ENCODE peak calls at places on chromosomes 4 and X, in seven cellular contexts. G, E, F, B, J, O and L are unnamed samples.
A peak's percentile ranks its signal among the peaks of the same experiment; 100 is the strongest.

GRCh38 chr4:122824616-122825015 is 2.0 kb upstream of the FGF2 start:
- DNase-seq in G (no peak), E (no peak), F (no peak), B (no peak), J (no peak), O (no peak), L (no peak)

GRCh38 chr4:8756816-8757215 is 114.8 kb downstream of the HMX1 start:
- DNase-seq in G (no peak), E (no peak), F (no peak), B (no peak), J (no peak), O (no peak), L (no peak)

GRCh38 chr4:38044060-38044459 is 83.9 kb downstream of the PTTG2 start:
- DNase-seq in G (no peak), E (no peak), F (no peak), B (no peak), J (no peak), O (no peak), L (no peak)

GRCh38 chrX:8657883-8658282 is 74.1 kb downstream of the ANOS1 start:
- DNase-seq in G (no peak), E (no peak), F (no peak), B (no peak), J (no peak), O (no peak), L (no peak)

GRCh38 chr4:157014621-157015591 is 43.3 kb upstream of the PDGFC start:
- DNase-seq in G (peak; percentile 76), E (no peak), F (no peak), B (no peak), J (no peak), O (peak; percentile 91), L (no peak)

GRCh38 chrX:8034058-8034457 is 106.8 kb upstream of the PNPLA4 start:
- DNase-seq in G (no peak), E (no peak), F (no peak), B (no peak), J (no peak), O (no peak), L (no peak)

GRCh38 chr4:48439988-48440387 is 43.2 kb upstream of the SLC10A4 start:
- DNase-seq in G (no peak), E (no peak), F (no peak), B (no peak), J (no peak), O (no peak), L (no peak)

GRCh38 chr4:136526517-136526916 is 1005.8 kb downstream of the PCDH18 start:
- DNase-seq in G (no peak), E (no peak), F (no peak), B (no peak), J (no peak), O (peak; percentile 29), L (no peak)

GRCh38 chr4:17934286-17934685 is 87.3 kb downstream of the LCORL start:
- DNase-seq in G (no peak), E (no peak), F (no peak), B (no peak), J (no peak), O (no peak), L (no peak)

DNA sequence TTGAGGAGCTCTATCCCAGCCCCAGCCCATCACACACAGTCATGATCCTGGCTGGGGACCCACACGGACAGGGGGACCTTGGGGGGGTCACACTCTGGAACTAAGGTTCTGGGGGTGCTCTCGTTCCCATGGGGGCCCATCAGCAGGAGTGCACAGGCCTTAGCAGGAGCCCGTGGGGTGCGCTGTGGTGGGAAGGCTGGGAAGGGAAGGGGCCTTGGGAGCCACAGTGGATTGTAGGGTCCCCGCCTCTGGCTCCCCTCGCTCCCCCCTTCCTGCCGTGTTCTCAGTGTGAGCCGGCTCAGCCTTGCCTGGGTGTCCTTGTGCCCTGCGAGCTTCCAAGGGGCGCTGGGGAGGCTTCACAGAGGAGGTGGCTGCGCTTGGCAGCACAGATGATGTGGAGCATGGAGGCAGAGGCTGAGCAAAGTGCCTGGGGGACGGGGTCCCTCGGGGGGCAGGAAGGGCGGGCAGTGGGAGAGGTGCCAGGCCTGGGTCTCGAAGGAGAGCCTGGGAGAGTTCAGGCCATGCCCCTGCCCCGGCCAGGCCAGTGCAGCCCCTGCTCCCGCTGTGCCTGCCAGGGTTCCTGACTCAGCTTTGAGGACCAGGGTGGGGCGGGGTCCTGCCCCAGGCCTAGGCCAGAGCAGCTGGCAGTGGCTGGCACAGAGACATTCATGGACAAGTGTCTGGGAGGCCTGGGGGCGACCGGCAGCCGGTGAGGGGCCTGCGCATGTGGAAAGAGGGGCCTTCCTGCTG is 5.5 kb upstream of the HGFAC start:
- DNase-seq in G (no peak), E (no peak), F (no peak), B (no peak), J (no peak), O (no peak), L (no peak)
- H3K27ac ChIP-seq in G (no peak overlapping the region), E (no peak overlapping the region), F (no peak overlapping the region), B (no peak overlapping the region), J (no peak overlapping the region), O (peak overlapping the region; percentile 4), L (no peak overlapping the region)

GRCh38 chr4:168769416-168769815 is 240.6 kb downstream of the CBR4 start:
- DNase-seq in G (peak; percentile 43), E (no peak), F (no peak), B (no peak), J (no peak), O (peak; percentile 83), L (no peak)
- H3K27ac ChIP-seq in G (no peak overlapping the region), E (no peak overlapping the region), F (peak overlapping the region; percentile 50), B (no peak overlapping the region), J (no peak overlapping the region), O (no peak overlapping the region), L (no peak overlapping the region)

DNA sequence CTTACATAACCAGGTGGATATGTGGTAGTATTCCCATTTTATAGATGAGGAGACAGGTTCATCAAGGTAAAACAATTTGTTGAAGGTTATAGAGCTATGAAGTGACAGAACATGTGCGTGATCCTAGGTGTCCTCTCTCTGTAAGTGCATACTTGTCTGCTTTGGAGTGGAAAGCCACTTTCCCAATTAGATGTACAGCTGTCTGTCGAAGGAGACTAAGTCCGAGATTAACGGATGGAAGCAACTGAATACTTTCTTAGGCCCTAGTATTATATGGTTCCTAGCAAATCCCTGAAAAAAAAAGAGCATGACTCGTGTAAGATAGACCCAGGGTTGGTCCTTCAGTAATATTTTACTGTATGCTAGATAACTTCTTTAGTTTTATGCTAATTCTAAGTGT is 19.7 kb downstream of the TMEM131L start:
- DNase-seq in G (no peak), E (no peak), F (no peak), B (no peak), J (no peak), O (no peak), L (no peak)
- H3K27ac ChIP-seq in G (peak overlapping the region; percentile 75), E (peak overlapping the region; percentile 85), F (peak overlapping the region; percentile 86), B (no peak overlapping the region), J (no peak overlapping the region), O (peak overlapping the region; percentile 19), L (no peak overlapping the region)

GRCh38 chr4:9866931-9867330 is 85.5 kb downstream of the DRD5 start:
- DNase-seq in G (no peak), E (no peak), F (no peak), B (no peak), J (no peak), O (no peak), L (no peak)

GRCh38 chr4:9870165-9870564 is 88.7 kb downstream of the DRD5 start:
- DNase-seq in G (no peak), E (no peak), F (no peak), B (no peak), J (no peak), O (no peak), L (no peak)

GRCh38 chr4:9867746-9868425 is 86.5 kb downstream of the DRD5 start:
- DNase-seq in G (no peak), E (no peak), F (no peak), B (no peak), J (no peak), O (no peak), L (no peak)
- H3K27ac ChIP-seq in G (no peak overlapping the region), E (no peak overlapping the region), F (no peak overlapping the region), B (no peak overlapping the region), J (no peak overlapping the region), O (no peak overlapping the region), L (no peak overlapping the region)

DNA sequence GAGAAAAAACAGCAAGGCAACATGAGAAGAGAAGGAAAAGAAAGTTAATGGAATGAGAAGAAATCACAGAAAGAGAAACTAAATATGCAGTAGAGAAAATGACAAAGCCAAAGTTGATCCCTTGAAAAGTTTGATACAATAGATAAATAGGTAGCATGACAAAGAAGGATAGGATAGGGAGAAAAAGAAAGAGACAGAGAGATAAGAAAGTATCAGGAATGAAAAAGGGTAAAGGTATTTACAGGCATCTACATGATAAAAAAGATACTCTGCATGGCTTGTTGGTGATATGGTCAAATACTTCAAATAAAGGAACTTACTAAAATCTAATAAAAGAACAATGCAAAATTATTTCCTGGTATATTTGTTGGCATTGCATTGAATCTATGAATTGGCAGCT is 185.5 kb upstream of the TECRL start:
- DNase-seq in G (no peak), E (no peak), F (no peak), B (no peak), J (no peak), O (no peak), L (no peak)
- H3K27ac ChIP-seq in G (no peak overlapping the region), E (no peak overlapping the region), F (no peak overlapping the region), B (no peak overlapping the region), J (no peak overlapping the region), O (no peak overlapping the region), L (no peak overlapping the region)

DNA sequence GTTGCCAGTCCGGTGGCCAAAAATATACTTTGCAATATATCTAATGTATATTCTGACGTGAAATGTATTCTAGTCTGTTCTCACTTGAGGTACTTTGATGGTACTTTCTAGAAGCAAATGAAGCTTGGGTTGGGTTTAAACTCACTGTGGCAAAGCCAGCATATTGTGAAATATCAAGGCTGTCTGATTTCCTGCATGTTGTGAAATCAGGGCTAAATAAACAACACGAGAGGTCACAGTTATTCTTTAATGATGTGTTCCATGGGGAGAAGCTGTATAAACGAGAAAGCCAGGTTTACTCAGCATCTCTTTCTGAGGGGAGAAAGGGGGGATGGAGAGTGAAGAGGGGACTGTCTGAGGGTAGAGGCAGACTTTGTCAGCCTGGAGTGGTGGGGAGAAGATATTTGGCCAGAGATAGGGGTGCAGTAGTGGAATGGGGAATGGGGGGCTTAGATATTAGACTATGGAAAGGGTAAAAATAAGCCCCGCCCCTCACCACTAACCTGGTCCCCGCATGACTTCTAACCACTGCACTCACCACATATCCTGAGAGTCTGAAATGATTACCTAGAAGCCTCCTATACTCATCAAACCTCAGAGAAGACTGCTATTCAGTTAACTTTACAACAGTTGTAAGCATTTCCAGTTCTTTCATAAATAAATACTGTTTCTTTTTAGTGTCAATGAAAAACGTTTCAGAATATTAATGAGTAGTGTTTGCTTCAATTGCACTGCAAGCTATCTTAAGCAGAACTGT is 5.9 kb upstream of the SCARB2 start:
- DNase-seq in G (peak; percentile 61), E (no peak), F (no peak), B (no peak), J (no peak), O (peak; percentile 83), L (no peak)
- H3K27ac ChIP-seq in G (no peak overlapping the region), E (no peak overlapping the region), F (no peak overlapping the region), B (no peak overlapping the region), J (no peak overlapping the region), O (no peak overlapping the region), L (no peak overlapping the region)